ENCODE peak calls at places on chromosomes 4 and X, in nine cellular contexts. H, V, G, C, J, N, I, S and D are unnamed samples.

GRCh38 chrX:133654801-133655200 is 239.5 kb upstream of the GPC4 start:
- DNase-seq in H (no peak), V (no peak), G (peak), C (peak), J (no peak), N (no peak), I (no peak), S (no peak), D (no peak)

GRCh38 chr4:7351014-7351413 is 83.7 kb downstream of the PSAPL1 start:
- DNase-seq in H (peak), V (no peak), G (no peak), C (no peak), J (no peak), N (no peak), I (no peak), S (no peak), D (no peak)

GRCh38 chr4:56863441-56864129 is 42.1 kb upstream of the SPINK2 start:
- DNase-seq in H (no peak), V (no peak), G (peak), C (no peak), J (no peak), N (no peak), I (no peak), S (no peak), D (no peak)

GRCh38 chr4:80189956-80190671 is 7.2 kb upstream of the PRDM8 start:
- DNase-seq in H (no peak), V (no peak), G (no peak), C (peak), J (no peak), N (no peak), I (no peak), S (no peak), D (no peak)

GRCh38 chrX:57266871-57267270 is 19.6 kb upstream of the FAAH2 start:
- DNase-seq in H (no peak), V (no peak), G (no peak), C (no peak), J (no peak), N (no peak), I (no peak), S (no peak), D (no peak)

GRCh38 chrX:16839224-16839851 is 30.8 kb downstream of the RBBP7 start:
- DNase-seq in H (no peak), V (no peak), G (peak), C (no peak), J (no peak), N (no peak), I (peak), S (no peak), D (no peak)

GRCh38 chrX:153726286-153727107 is 1.8 kb downstream of the ABCD1 start:
- DNase-seq in H (peak), V (peak), G (peak), C (peak), J (no peak), N (peak), I (no peak), S (peak), D (no peak)

GRCh38 chr4:174340714-174341113 is 57.0 kb downstream of the CEP44 start:
- DNase-seq in H (no peak), V (no peak), G (no peak), C (no peak), J (no peak), N (no peak), I (no peak), S (no peak), D (no peak)

GRCh38 chr4:153294631-153295030 is 49.9 kb upstream of the MND1 start:
- DNase-seq in H (no peak), V (no peak), G (no peak), C (no peak), J (no peak), N (no peak), I (no peak), S (no peak), D (no peak)